ENCODE peak calls at places on chromosomes 1 and 21, in ten cellular contexts. One of them, this sample, is unnamed.

GRCh38 chr1:36095760-36096405 is 7.2 kb downstream of the ADPRS start:
- DNase-seq in Calu3: no peak
- DNase-seq in left cardiac atrium: no peak
- DNase-seq in fibroblast of mammary gland: peak; percentile 26
- DNase-seq in AG10803: no peak
- DNase-seq in esophagus squamous epithelium: no peak
- DNase-seq in stimulated activated CD4-positive, alpha-beta T cell treated with anti-CD3 and anti-CD28 coated beads, Interleukin-1b, Interleukin-23, amount 100 ng/mL, for 4 hours: no peak
- DNase-seq in brain pericyte: no peak
- DNase-seq in HuH-7: no peak
- DNase-seq in activated gamma-delta T cell: no peak
- DNase-seq in this sample: no peak

GRCh38 chr1:206415913-206416312 is 54.4 kb upstream of the IKBKE start:
- DNase-seq in AG10803: no peak
- DNase-seq in brain pericyte: no peak
- DNase-seq in esophagus squamous epithelium: no peak
- DNase-seq in stimulated activated CD4-positive, alpha-beta T cell treated with anti-CD3 and anti-CD28 coated beads, Interleukin-1b, Interleukin-23, amount 100 ng/mL, for 4 hours: no peak
- DNase-seq in Calu3: no peak
- DNase-seq in activated gamma-delta T cell: no peak
- DNase-seq in fibroblast of mammary gland: no peak
- DNase-seq in HuH-7: no peak
- DNase-seq in left cardiac atrium: no peak
- DNase-seq in this sample: no peak

GRCh38 chr1:55575571-55576279 is 360.6 kb upstream of the USP24 start:
- DNase-seq in stimulated activated CD4-positive, alpha-beta T cell treated with anti-CD3 and anti-CD28 coated beads, Interleukin-1b, Interleukin-23, amount 100 ng/mL, for 4 hours: no peak
- DNase-seq in left cardiac atrium: peak; percentile 63
- DNase-seq in fibroblast of mammary gland: no peak
- DNase-seq in brain pericyte: no peak
- DNase-seq in activated gamma-delta T cell: no peak
- DNase-seq in esophagus squamous epithelium: no peak
- DNase-seq in HuH-7: no peak
- DNase-seq in Calu3: no peak
- DNase-seq in AG10803: peak; percentile 36
- DNase-seq in this sample: no peak

GRCh38 chr1:172380441-172381244 is 39.8 kb upstream of the C1orf105 start:
- DNase-seq in left cardiac atrium: no peak
- DNase-seq in Calu3: no peak
- DNase-seq in fibroblast of mammary gland: no peak
- DNase-seq in activated gamma-delta T cell: no peak
- DNase-seq in HuH-7: no peak
- DNase-seq in brain pericyte: no peak
- DNase-seq in esophagus squamous epithelium: no peak
- DNase-seq in AG10803: no peak
- DNase-seq in stimulated activated CD4-positive, alpha-beta T cell treated with anti-CD3 and anti-CD28 coated beads, Interleukin-1b, Interleukin-23, amount 100 ng/mL, for 4 hours: peak; percentile 37
- DNase-seq in this sample: no peak

GRCh38 chr1:235270625-235271024 is 57.4 kb downstream of the ARID4B start:
- DNase-seq in HuH-7: no peak
- DNase-seq in brain pericyte: no peak
- DNase-seq in activated gamma-delta T cell: no peak
- DNase-seq in esophagus squamous epithelium: no peak
- DNase-seq in Calu3: no peak
- DNase-seq in stimulated activated CD4-positive, alpha-beta T cell treated with anti-CD3 and anti-CD28 coated beads, Interleukin-1b, Interleukin-23, amount 100 ng/mL, for 4 hours: no peak
- DNase-seq in AG10803: peak; percentile 42
- DNase-seq in fibroblast of mammary gland: peak; percentile 70
- DNase-seq in left cardiac atrium: no peak
- DNase-seq in this sample: no peak

GRCh38 chr1:39833121-39833520 is 44.5 kb upstream of the BMP8B start:
- DNase-seq in fibroblast of mammary gland: peak; percentile 12
- DNase-seq in AG10803: peak; percentile 48
- DNase-seq in brain pericyte: no peak
- DNase-seq in left cardiac atrium: no peak
- DNase-seq in esophagus squamous epithelium: no peak
- DNase-seq in stimulated activated CD4-positive, alpha-beta T cell treated with anti-CD3 and anti-CD28 coated beads, Interleukin-1b, Interleukin-23, amount 100 ng/mL, for 4 hours: no peak
- DNase-seq in HuH-7: no peak
- DNase-seq in Calu3: no peak
- DNase-seq in activated gamma-delta T cell: no peak
- DNase-seq in this sample: no peak

GRCh38 chr1:29412591-29412990 is 176.3 kb downstream of the PTPRU start:
- DNase-seq in brain pericyte: no peak
- DNase-seq in Calu3: no peak
- DNase-seq in HuH-7: no peak
- DNase-seq in AG10803: no peak
- DNase-seq in activated gamma-delta T cell: no peak
- DNase-seq in stimulated activated CD4-positive, alpha-beta T cell treated with anti-CD3 and anti-CD28 coated beads, Interleukin-1b, Interleukin-23, amount 100 ng/mL, for 4 hours: no peak
- DNase-seq in left cardiac atrium: no peak
- DNase-seq in fibroblast of mammary gland: no peak
- DNase-seq in esophagus squamous epithelium: no peak
- DNase-seq in this sample: no peak

GRCh38 chr1:247638011-247638410 is 32.6 kb downstream of the OR2G3 start:
- DNase-seq in esophagus squamous epithelium: no peak
- DNase-seq in Calu3: no peak
- DNase-seq in HuH-7: no peak
- DNase-seq in left cardiac atrium: no peak
- DNase-seq in fibroblast of mammary gland: no peak
- DNase-seq in brain pericyte: no peak
- DNase-seq in AG10803: no peak
- DNase-seq in activated gamma-delta T cell: no peak
- DNase-seq in stimulated activated CD4-positive, alpha-beta T cell treated with anti-CD3 and anti-CD28 coated beads, Interleukin-1b, Interleukin-23, amount 100 ng/mL, for 4 hours: no peak
- DNase-seq in this sample: no peak

GRCh38 chr1:201480231-201481003 is 11.4 kb upstream of the PHLDA3 start:
- DNase-seq in HuH-7: peak; percentile 85
- DNase-seq in brain pericyte: no peak
- DNase-seq in fibroblast of mammary gland: peak; percentile 80
- DNase-seq in left cardiac atrium: peak; percentile 87
- DNase-seq in stimulated activated CD4-positive, alpha-beta T cell treated with anti-CD3 and anti-CD28 coated beads, Interleukin-1b, Interleukin-23, amount 100 ng/mL, for 4 hours: peak; percentile 12
- DNase-seq in AG10803: peak; percentile 71
- DNase-seq in activated gamma-delta T cell: no peak
- DNase-seq in Calu3: peak; percentile 95
- DNase-seq in esophagus squamous epithelium: no peak
- DNase-seq in this sample: no peak

GRCh38 chr1:183764981-183765380 is 39.9 kb upstream of the RGL1 start:
- DNase-seq in Calu3: no peak
- DNase-seq in left cardiac atrium: no peak
- DNase-seq in stimulated activated CD4-positive, alpha-beta T cell treated with anti-CD3 and anti-CD28 coated beads, Interleukin-1b, Interleukin-23, amount 100 ng/mL, for 4 hours: no peak
- DNase-seq in HuH-7: no peak
- DNase-seq in AG10803: peak; percentile 73
- DNase-seq in brain pericyte: no peak
- DNase-seq in activated gamma-delta T cell: no peak
- DNase-seq in esophagus squamous epithelium: no peak
- DNase-seq in fibroblast of mammary gland: peak; percentile 45
- DNase-seq in this sample: no peak

GRCh38 chr1:230231739-230232075 is 164.7 kb downstream of the GALNT2 start:
- DNase-seq in AG10803: no peak
- DNase-seq in fibroblast of mammary gland: peak; percentile 88
- DNase-seq in brain pericyte: peak; percentile 45
- DNase-seq in Calu3: no peak
- DNase-seq in HuH-7: no peak
- DNase-seq in esophagus squamous epithelium: no peak
- DNase-seq in stimulated activated CD4-positive, alpha-beta T cell treated with anti-CD3 and anti-CD28 coated beads, Interleukin-1b, Interleukin-23, amount 100 ng/mL, for 4 hours: no peak
- DNase-seq in left cardiac atrium: peak; percentile 78
- DNase-seq in activated gamma-delta T cell: no peak
- DNase-seq in this sample: no peak

GRCh38 chr21:17612565-17613241 is at the start of gene BTG3:
- DNase-seq in AG10803: peak; percentile 79
- DNase-seq in left cardiac atrium: peak; percentile 87
- DNase-seq in brain pericyte: no peak
- DNase-seq in Calu3: peak; percentile 69
- DNase-seq in HuH-7: peak; percentile 79
- DNase-seq in activated gamma-delta T cell: peak; percentile 68
- DNase-seq in esophagus squamous epithelium: no peak
- DNase-seq in stimulated activated CD4-positive, alpha-beta T cell treated with anti-CD3 and anti-CD28 coated beads, Interleukin-1b, Interleukin-23, amount 100 ng/mL, for 4 hours: peak; percentile 79
- DNase-seq in fibroblast of mammary gland: peak; percentile 68
- DNase-seq in this sample: no peak